ENCODE peak calls at places on chromosomes 5 and 9, in six cellular contexts. One of them, this sample, is unnamed.

GRCh38 chr9:97627624-97628023 is 5.5 kb downstream of the TSTD2 start:
- ATAC-seq in activated naive CD8-positive, alpha-beta T cell treated with anti-CD3 and anti-CD28 coated beads, Interleukin-2, amount 50 U/mL, for 24 hours: no peak
- ATAC-seq in heart left ventricle: no peak
- ATAC-seq in right cardiac atrium: no peak
- ATAC-seq in effector memory CD8-positive, alpha-beta T cell: no peak
- ATAC-seq in left colon: no peak
- ATAC-seq in this sample: no peak

GRCh38 chr5:148465381-148466290 is 81.9 kb downstream of the FBXO38 start:
- ATAC-seq in right cardiac atrium: peak; percentile 64
- ATAC-seq in activated naive CD8-positive, alpha-beta T cell treated with anti-CD3 and anti-CD28 coated beads, Interleukin-2, amount 50 U/mL, for 24 hours: no peak
- ATAC-seq in left colon: no peak
- ATAC-seq in heart left ventricle: peak; percentile 75
- ATAC-seq in effector memory CD8-positive, alpha-beta T cell: no peak
- ATAC-seq in this sample: no peak

GRCh38 chr5:40871177-40871576 is 30.0 kb downstream of the CARD6 start:
- ATAC-seq in heart left ventricle: no peak
- ATAC-seq in effector memory CD8-positive, alpha-beta T cell: no peak
- ATAC-seq in right cardiac atrium: no peak
- ATAC-seq in activated naive CD8-positive, alpha-beta T cell treated with anti-CD3 and anti-CD28 coated beads, Interleukin-2, amount 50 U/mL, for 24 hours: no peak
- ATAC-seq in left colon: no peak
- ATAC-seq in this sample: peak; percentile 70

GRCh38 chr5:14359069-14360043 is 216.2 kb downstream of the TRIO start:
- ATAC-seq in effector memory CD8-positive, alpha-beta T cell: no peak
- ATAC-seq in left colon: no peak
- ATAC-seq in heart left ventricle: no peak
- ATAC-seq in right cardiac atrium: peak; percentile 20
- ATAC-seq in activated naive CD8-positive, alpha-beta T cell treated with anti-CD3 and anti-CD28 coated beads, Interleukin-2, amount 50 U/mL, for 24 hours: no peak
- ATAC-seq in this sample: no peak

GRCh38 chr5:84251503-84251902 is 133.2 kb downstream of the EDIL3 start:
- ATAC-seq in effector memory CD8-positive, alpha-beta T cell: no peak
- ATAC-seq in activated naive CD8-positive, alpha-beta T cell treated with anti-CD3 and anti-CD28 coated beads, Interleukin-2, amount 50 U/mL, for 24 hours: no peak
- ATAC-seq in heart left ventricle: no peak
- ATAC-seq in right cardiac atrium: no peak
- ATAC-seq in left colon: no peak
- ATAC-seq in this sample: no peak

GRCh38 chr9:33175633-33176325 is 8.6 kb upstream of the B4GALT1 start:
- ATAC-seq in right cardiac atrium: peak; percentile 53
- ATAC-seq in activated naive CD8-positive, alpha-beta T cell treated with anti-CD3 and anti-CD28 coated beads, Interleukin-2, amount 50 U/mL, for 24 hours: no peak
- ATAC-seq in left colon: no peak
- ATAC-seq in heart left ventricle: no peak
- ATAC-seq in effector memory CD8-positive, alpha-beta T cell: no peak
- ATAC-seq in this sample: no peak

GRCh38 chr5:119028575-119028974 is 40.2 kb upstream of the DTWD2 start:
- ATAC-seq in heart left ventricle: no peak
- ATAC-seq in effector memory CD8-positive, alpha-beta T cell: no peak
- ATAC-seq in left colon: no peak
- ATAC-seq in right cardiac atrium: no peak
- ATAC-seq in activated naive CD8-positive, alpha-beta T cell treated with anti-CD3 and anti-CD28 coated beads, Interleukin-2, amount 50 U/mL, for 24 hours: no peak
- ATAC-seq in this sample: no peak

GRCh38 chr9:137136261-137136925 is 2.6 kb upstream of the GRIN1 start:
- ATAC-seq in right cardiac atrium: no peak
- ATAC-seq in heart left ventricle: no peak
- ATAC-seq in activated naive CD8-positive, alpha-beta T cell treated with anti-CD3 and anti-CD28 coated beads, Interleukin-2, amount 50 U/mL, for 24 hours: no peak
- ATAC-seq in effector memory CD8-positive, alpha-beta T cell: no peak
- ATAC-seq in left colon: peak; percentile 94
- ATAC-seq in this sample: peak; percentile 48

GRCh38 chr5:73791389-73791788 is 165.4 kb downstream of the ARHGEF28 start:
- ATAC-seq in heart left ventricle: no peak
- ATAC-seq in activated naive CD8-positive, alpha-beta T cell treated with anti-CD3 and anti-CD28 coated beads, Interleukin-2, amount 50 U/mL, for 24 hours: no peak
- ATAC-seq in right cardiac atrium: no peak
- ATAC-seq in left colon: no peak
- ATAC-seq in effector memory CD8-positive, alpha-beta T cell: peak; percentile 7
- ATAC-seq in this sample: no peak